ENCODE peak calls at places on chromosomes 11 and 22, in seven cellular contexts. H is epithelial cell of esophagus, C is PC-3, M is suprapubic skin, X is ovary, K is cardiac fibroblast, Q is fibroblast of lung. U is an unnamed sample.

GRCh38 chr22:25085930-25086901 is 113.4 kb upstream of the CRYBB3 start:
- DNase-seq in X (peak; percentile 51), C (no peak), H (no peak), K (peak; percentile 70), Q (no peak), M (no peak), U (no peak)

GRCh38 chr22:27183474-27183873 is 526.1 kb downstream of the MIAT start:
- DNase-seq in H (peak; percentile 83), M (peak; percentile 41), C (no peak), Q (no peak), K (no peak), X (no peak), U (no peak)

GRCh38 chr11:7596975-7597391 is 76.3 kb downstream of the CYB5R2 start:
- DNase-seq in C (peak; percentile 13), X (no peak), M (no peak), H (peak; percentile 91), K (no peak), Q (no peak), U (no peak)

GRCh38 chr11:71305451-71306125 is 53.2 kb upstream of the SHANK2 start:
- DNase-seq in Q (no peak), C (no peak), X (peak; percentile 7), H (peak; percentile 20), K (no peak), M (peak; percentile 62), U (no peak)

GRCh38 chr22:39664485-39665200 is 94.1 kb downstream of the CACNA1I start:
- DNase-seq in H (no peak), Q (no peak), X (no peak), M (no peak), C (no peak), K (no peak), U (no peak)

GRCh38 chr11:22169833-22170232 is 23.1 kb upstream of the ANO5 start:
- DNase-seq in X (no peak), C (peak; percentile 5), K (peak; percentile 9), M (no peak), Q (no peak), H (no peak), U (no peak)

GRCh38 chr11:75195164-75195962 is 44.5 kb downstream of the SLCO2B1 start:
- DNase-seq in Q (no peak), X (no peak), C (no peak), H (no peak), M (no peak), K (peak; percentile 72), U (no peak)

GRCh38 chr11:121625784-121626506 is 173.2 kb upstream of the SORL1-AS1 start:
- DNase-seq in H (no peak), K (peak; percentile 87), X (peak; percentile 46), C (no peak), Q (peak; percentile 68), M (no peak), U (peak; percentile 31)

GRCh38 chr11:91373497-91373896 is 851.1 kb upstream of the FAT3 start:
- DNase-seq in H (no peak), C (peak; percentile 32), M (no peak), K (no peak), Q (no peak), X (no peak), U (no peak)

GRCh38 chr22:42533638-42533977 is 14.0 kb upstream of the RRP7A start:
- DNase-seq in X (no peak), H (no peak), C (no peak), Q (no peak), M (no peak), K (no peak), U (no peak)
- H3K4me3 ChIP-seq in X (no peak overlapping the region), H (no peak overlapping the region), C (no peak overlapping the region), Q (no peak overlapping the region), M (no peak overlapping the region), K (no peak overlapping the region), U (no peak overlapping the region)

GRCh38 chr22:36012332-36012731 is 16.3 kb downstream of the RBFOX2 start:
- DNase-seq in M (no peak), C (no peak), H (no peak), X (no peak), Q (no peak), K (no peak), U (no peak)
- TF ChIP-seq CTCF in M (no peak), C (no peak), H (no peak), X (no peak), Q (no peak), K (no peak), U (no peak)

GRCh38 chr22:43277987-43278601 is 65.1 kb downstream of the SCUBE1 start:
- DNase-seq in C (peak; percentile 16), Q (no peak), M (no peak), H (no peak), X (no peak), K (no peak), U (no peak)

GRCh38 chr22:43274595-43275240 is 68.5 kb downstream of the SCUBE1 start:
- DNase-seq in C (no peak), H (peak; percentile 14), X (no peak), K (no peak), Q (no peak), M (no peak), U (no peak)

GRCh38 chr22:43275545-43275981 is 67.6 kb downstream of the SCUBE1 start:
- DNase-seq in C (peak; percentile 67), Q (no peak), H (peak; percentile 90), K (peak; percentile 41), X (no peak), M (no peak), U (no peak)

GRCh38 chr22:43276311-43276710 is 66.9 kb downstream of the SCUBE1 start:
- DNase-seq in H (no peak), K (no peak), C (no peak), Q (no peak), M (no peak), X (no peak), U (no peak)

DNA sequence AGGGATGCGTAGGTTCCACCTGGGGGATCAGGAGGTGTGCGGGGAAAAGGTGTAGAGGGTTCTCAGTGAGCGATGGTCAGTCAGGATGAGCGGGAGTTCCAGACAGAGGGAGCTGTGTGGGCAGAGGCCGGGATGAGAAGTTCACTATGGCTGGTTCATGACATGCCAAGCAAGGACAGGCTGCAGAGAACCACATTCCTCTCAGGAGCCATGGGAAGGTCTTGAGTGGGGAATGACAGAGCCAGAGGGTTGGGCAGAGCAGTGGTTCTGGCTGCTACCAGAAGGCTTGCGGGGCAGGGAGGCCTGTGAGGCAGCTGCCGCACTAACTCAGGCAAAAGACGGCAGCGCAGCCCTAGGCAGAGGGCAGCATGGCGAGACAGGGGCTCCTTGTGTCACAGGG is 66.1 kb downstream of the SCUBE1 start:
- DNase-seq in X (no peak), C (no peak), Q (no peak), K (no peak), M (no peak), H (no peak), U (no peak)
- H3K4me3 ChIP-seq in X (no peak overlapping the region), C (no peak overlapping the region), Q (no peak overlapping the region), K (no peak overlapping the region), M (no peak overlapping the region), H (no peak overlapping the region), U (no peak overlapping the region)

DNA sequence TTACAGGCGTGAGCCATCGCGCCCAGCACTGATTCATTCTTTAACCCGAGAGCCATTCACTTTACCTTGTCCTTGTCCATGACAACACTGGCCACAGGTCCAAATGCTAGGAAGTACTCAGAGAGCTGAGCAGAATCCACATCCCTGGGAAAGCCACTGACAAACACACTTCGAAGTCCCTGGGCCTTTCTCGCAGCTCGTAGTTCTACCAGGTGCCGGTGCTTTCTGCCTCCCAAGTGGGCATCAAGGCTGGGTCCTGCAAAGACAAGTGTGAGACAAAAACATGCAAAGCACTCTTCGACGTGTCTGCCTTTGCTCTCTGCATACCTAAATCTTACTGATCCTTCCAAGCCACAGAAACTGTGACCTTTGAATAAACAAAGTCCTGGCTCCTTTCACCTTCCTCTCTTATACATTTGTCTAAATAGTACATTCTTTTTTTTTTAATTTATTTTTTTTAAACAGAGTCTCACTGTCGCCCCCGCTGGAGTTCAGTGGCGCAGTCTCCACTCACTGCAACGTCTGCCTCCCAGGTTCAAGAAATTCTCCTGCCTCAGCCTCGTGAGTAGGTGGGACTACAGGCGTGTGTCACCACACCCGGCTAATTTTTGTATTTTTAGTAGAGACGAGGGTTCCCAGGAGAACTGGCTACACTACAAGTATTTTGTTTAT is 2.2 kb downstream of the TUT1 start:
- DNase-seq in M (no peak), K (no peak), C (peak; percentile 39), H (no peak), Q (peak; percentile 21), X (peak; percentile 29), U (no peak)
- TF ChIP-seq CTCF in M (no peak), K (peak; percentile 37), C (peak; percentile 59), H (peak; percentile 19), Q (peak; percentile 44), X (no peak), U (peak; percentile 47)

DNA sequence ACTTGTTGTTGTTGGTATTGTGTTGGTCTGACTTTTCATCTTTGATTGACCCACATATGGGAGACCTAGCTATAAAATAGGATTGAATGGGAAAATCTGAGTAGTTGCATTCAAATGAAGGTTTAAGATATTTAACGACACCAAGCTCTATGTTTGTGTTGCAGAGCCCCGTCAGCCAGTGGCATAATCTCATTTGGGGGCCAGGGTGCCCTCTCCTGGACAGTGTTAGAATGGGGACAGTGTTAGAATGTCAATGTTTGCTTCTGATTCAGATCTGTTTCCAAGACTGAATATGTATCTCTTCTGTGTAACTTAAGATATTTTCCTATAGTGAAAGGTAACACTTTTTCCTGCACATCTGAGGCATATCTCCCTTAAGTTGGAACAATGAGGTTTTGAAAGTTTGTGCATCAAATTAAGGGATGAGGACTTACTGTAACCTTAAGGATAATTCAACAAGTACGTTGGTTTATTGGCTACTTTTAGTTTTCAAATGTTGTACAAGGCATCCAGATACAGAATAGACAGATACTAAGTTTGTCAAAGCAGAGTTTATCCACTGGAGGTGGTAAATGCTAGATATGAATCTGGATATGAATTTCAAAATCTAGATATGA is 5.3 kb upstream of the OR52M1 start:
- DNase-seq in Q (peak; percentile 31), X (peak; percentile 77), M (no peak), H (peak; percentile 54), K (peak; percentile 47), C (peak; percentile 63), U (no peak)
- H3K4me3 ChIP-seq in Q (no peak overlapping the region), X (no peak overlapping the region), M (no peak overlapping the region), H (no peak overlapping the region), K (no peak overlapping the region), C (no peak overlapping the region), U (no peak overlapping the region)

DNA sequence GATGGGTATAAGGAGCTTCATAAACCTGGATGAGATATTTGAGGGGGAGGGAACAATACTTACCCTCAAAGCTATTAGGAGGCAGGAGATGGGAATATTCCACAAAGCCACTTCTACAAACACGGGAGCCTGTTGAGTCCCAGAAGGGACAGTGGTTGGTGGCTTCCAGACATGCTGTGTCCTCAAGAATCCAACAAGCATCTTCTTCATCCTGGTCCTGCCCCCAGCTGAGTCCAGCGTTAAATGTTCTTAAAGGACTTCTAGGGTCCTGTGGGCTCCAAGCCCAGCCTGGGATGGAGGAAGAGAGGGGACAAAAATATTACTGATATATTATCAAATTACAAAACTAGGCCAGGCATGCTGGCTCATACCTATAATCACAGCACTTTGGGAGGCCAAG is 2.3 kb downstream of the CSKMT start:
- DNase-seq in M (no peak), H (no peak), C (no peak), X (no peak), K (no peak), Q (no peak), U (no peak)
- TF ChIP-seq CTCF in M (no peak), H (no peak), C (no peak), X (no peak), K (no peak), Q (no peak), U (no peak)

U was measured in astrocyte of the cerebellum.